ENCODE peak calls at places on chromosomes 13 and 19, in nine cellular contexts. H is HepG2, Y is A549, S is heart left ventricle, O is uterus, G is sigmoid colon, E is Peyer's patch, P is spleen, W is breast epithelium. U is an unnamed sample.

GRCh38 chr19:46475976-46476375 is 4.6 kb upstream of the PNMA8A start:
- DNase-seq in H (no peak), Y (no peak), S (no peak), O (no peak), G (no peak), E (no peak), P (no peak), W (no peak), U (no peak)

GRCh38 chr13:48110930-48111721 is 16.2 kb upstream of the MED4 start:
- DNase-seq in H (peak), Y (no peak), S (no peak), O (no peak), G (no peak), E (no peak), P (no peak), W (no peak), U (peak)

GRCh38 chr19:34253711-34254551 is 423 bp upstream of the GARRE1 start:
- DNase-seq in H (peak), Y (no peak), S (peak), O (peak), G (peak), E (peak), P (peak), W (peak), U (no peak)

GRCh38 chr19:55341191-55342043 is 1.7 kb downstream of the KMT5C start:
- DNase-seq in H (peak), Y (peak), S (peak), O (peak), G (peak), E (peak), P (no peak), W (peak), U (peak)

GRCh38 chr13:24827799-24828198 is 63.8 kb downstream of the RNF17 start:
- DNase-seq in H (no peak), Y (no peak), S (no peak), O (no peak), G (no peak), E (no peak), P (no peak), W (no peak), U (no peak)

GRCh38 chr13:45149964-45150363 is 29.7 kb downstream of the GTF2F2 start:
- DNase-seq in H (no peak), Y (no peak), S (no peak), O (no peak), G (no peak), E (no peak), P (no peak), W (no peak), U (no peak)

GRCh38 chr13:43122706-43123268 is 99.4 kb downstream of the DNAJC15 start:
- DNase-seq in H (no peak), Y (no peak), S (no peak), O (no peak), G (no peak), E (no peak), P (no peak), W (no peak), U (no peak)

GRCh38 chr13:79582896-79583295 is 101.9 kb downstream of the NDFIP2 start:
- DNase-seq in H (no peak), Y (no peak), S (no peak), O (no peak), G (no peak), E (no peak), P (no peak), W (no peak), U (no peak)

GRCh38 chr19:12052057-12052570 is 647 bp downstream of the ZNF878 start:
- DNase-seq in H (no peak), Y (no peak), S (no peak), O (no peak), G (no peak), E (no peak), P (no peak), W (no peak), U (no peak)

GRCh38 chr13:40764587-40765403 is 6.2 kb downstream of the MRPS31 start:
- DNase-seq in H (no peak), Y (no peak), S (no peak), O (no peak), G (no peak), E (no peak), P (no peak), W (no peak), U (no peak)

GRCh38 chr13:40993119-40993518 is 26.0 kb downstream of the ELF1 start:
- DNase-seq in H (no peak), Y (no peak), S (no peak), O (no peak), G (no peak), E (no peak), P (no peak), W (no peak), U (no peak)

GRCh38 chr13:32409561-32410440 is 18.1 kb downstream of the N4BP2L1 start:
- DNase-seq in H (no peak), Y (no peak), S (no peak), O (peak), G (peak), E (no peak), P (no peak), W (no peak), U (peak)

GRCh38 chr13:40963927-40964326 is 55.2 kb downstream of the ELF1 start:
- DNase-seq in H (no peak), Y (peak), S (no peak), O (no peak), G (no peak), E (no peak), P (no peak), W (no peak), U (no peak)

GRCh38 chr13:32456591-32456990 is 28.7 kb upstream of the N4BP2L1 start:
- DNase-seq in H (no peak), Y (no peak), S (no peak), O (no peak), G (no peak), E (no peak), P (no peak), W (no peak), U (no peak)

GRCh38 chr13:33401238-33401637 is 115.7 kb upstream of the STARD13 start:
- DNase-seq in H (no peak), Y (no peak), S (no peak), O (no peak), G (peak), E (no peak), P (no peak), W (no peak), U (no peak)

GRCh38 chr19:23908165-23908564 is 6.5 kb upstream of the ZNF726 start:
- DNase-seq in H (no peak), Y (no peak), S (no peak), O (no peak), G (no peak), E (no peak), P (no peak), W (no peak), U (no peak)

GRCh38 chr13:67651908-67652307 is 421.8 kb upstream of the PCDH9 start:
- DNase-seq in H (no peak), Y (no peak), S (no peak), O (no peak), G (no peak), E (no peak), P (no peak), W (no peak), U (no peak)

GRCh38 chr19:11034449-11035213 is 54.6 kb upstream of the LDLR start:
- DNase-seq in H (no peak), Y (no peak), S (no peak), O (no peak), G (no peak), E (no peak), P (no peak), W (no peak), U (no peak)

GRCh38 chr13:111612918-111613317 is 292.5 kb downstream of the TEX29 start:
- DNase-seq in H (no peak), Y (no peak), S (no peak), O (no peak), G (no peak), E (no peak), P (no peak), W (no peak), U (no peak)

DNA sequence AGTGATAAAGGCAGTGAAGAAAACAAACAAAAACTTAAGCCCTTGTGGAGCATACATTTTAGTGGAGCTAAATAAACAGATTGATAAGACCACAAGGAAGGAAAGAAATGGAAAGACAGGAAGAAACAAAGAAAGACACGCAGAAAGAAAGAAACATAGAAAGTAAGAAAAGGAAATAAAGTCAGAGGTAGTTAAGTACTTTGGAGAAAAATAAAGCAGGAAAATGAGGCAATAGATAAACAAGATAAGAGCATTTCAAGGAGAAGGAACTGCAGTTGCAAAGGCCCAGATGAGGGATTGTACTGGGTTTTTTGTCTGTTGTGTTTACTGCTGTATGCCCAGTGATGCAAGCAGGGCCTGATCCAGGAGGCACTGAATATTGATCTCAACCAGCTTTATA is 1.0 kb downstream of the NFKBIB start:
- DNase-seq in H (no peak), Y (no peak), S (no peak), O (no peak), G (no peak), E (no peak), P (no peak), W (no peak), U (no peak)
- TF ChIP-seq POLR2A in H (no peak), Y (no peak), S (no peak), O (no peak), G (no peak), E (no peak), P (no peak), W (no peak), U (no peak)

DNA sequence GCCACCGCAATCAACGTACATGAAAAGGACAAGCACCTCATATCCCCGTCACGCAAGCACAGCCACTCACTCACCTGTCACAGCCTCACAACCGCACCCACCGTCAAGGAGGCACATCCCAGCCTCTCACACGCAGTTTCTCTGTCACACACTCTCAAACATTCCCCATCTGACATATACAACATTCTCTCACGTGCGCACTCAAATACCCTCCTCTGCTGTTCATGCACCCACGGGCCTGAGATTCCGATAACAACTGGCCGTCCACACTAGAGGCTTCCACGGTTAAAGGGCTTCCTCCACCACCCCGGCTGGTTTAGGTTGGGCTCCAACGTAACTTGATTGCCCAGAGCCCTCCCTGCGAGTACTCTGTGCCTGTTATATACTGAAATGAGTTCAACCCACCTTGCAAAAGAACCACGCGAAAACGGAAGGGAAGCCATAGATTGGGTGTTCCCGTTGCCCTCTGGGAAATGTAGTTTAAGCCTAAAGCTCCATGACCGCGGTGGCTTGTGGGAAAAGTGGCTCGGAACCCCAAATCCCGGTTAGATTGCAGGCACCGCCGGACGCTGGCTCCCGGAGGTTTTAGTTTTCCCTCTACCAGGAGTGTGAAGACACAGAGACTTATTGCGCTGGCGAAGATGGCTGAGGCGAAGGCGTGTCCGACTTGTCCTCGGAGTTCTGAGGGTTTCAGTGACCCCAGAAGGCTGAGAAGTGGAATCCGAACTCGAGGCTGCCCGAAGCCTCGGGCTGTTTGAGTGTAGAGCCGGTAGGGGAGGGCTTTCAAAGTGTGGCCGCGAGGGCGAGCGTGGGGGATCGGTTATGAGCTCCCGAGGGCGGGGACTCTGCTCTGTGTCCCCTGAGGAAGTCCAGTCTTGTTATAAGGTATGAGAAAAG is at the start of gene ZNF573:
- DNase-seq in H (peak), Y (peak), S (peak), O (peak), G (peak), E (peak), P (peak), W (peak), U (peak)
- TF ChIP-seq POLR2A in H (peak), Y (no peak), S (no peak), O (peak), G (peak), E (no peak), P (no peak), W (no peak), U (no peak)

DNA sequence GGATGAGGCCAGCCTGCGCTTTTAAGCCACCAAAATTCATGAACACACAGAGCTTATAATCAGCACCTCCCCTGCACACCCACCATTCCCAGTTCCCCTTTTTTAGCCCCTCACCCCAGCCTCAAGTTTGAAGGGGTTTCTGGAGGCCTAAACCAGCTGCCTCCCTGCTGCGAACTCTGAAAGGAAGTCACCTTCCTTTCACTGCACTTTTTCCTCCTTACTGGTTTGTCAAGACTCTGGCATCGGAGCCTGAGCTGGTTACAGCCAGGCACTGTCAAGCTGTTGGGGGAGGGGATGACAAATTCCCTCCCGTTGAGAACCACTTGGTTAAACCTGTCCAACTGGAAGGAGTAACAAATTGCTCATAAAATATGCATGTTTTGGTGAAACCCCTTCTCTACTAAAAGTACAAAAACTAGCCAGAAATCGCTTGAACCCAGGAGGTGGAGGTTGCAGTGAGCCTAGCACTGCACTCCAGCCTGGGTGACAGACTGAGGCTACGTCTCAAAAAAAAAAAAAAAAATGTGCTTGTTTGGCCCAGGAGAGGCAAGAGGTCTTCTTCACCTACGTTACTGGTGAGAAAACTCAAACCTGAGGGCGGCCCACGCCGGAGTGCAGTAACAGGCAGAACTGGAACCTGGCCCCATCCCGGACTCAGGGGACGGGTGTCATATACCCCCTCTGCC is 671 bp upstream of the ADAT3 start:
- DNase-seq in H (no peak), Y (no peak), S (no peak), O (peak), G (no peak), E (peak), P (no peak), W (peak), U (no peak)
- TF ChIP-seq POLR2A in H (no peak), Y (no peak), S (no peak), O (no peak), G (no peak), E (no peak), P (no peak), W (no peak), U (no peak)

DNA sequence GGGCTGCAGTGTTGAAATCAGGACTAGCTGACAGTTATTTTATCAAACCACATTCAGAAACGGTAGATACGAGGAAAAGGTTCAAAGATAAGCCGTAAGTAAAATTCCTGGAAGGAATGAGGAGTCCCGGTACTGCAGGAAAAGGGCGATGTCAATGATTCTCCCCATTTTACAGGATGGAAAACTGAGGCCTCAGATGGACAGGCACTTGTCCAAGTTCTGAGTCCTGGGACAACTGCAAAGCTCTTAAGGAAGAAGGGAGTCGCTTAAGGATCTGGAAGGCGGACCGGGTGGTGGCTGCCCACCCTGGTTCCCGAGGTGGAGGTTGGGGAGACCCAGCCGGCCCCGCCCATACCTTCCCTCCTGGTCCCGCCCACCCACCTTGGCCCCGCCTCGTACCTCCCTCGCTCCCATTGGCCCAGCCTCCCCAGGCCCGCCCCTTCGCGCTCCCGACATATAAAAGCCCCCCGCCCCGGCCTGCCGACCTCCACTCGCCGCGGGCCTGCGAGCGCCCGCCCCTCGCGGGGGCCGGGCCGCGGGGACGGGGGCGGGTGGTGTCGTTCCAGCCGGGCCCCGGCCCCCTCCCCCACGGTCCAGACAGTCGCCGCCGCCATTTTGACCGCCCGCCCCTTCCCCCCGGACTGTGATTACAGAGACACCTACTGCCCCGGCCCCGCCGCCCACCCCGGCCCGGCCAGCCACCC is 587 bp downstream of the RFX1 start:
- DNase-seq in H (peak), Y (peak), S (peak), O (peak), G (peak), E (peak), P (peak), W (peak), U (peak)
- TF ChIP-seq POLR2A in H (peak), Y (no peak), S (no peak), O (peak), G (no peak), E (peak), P (no peak), W (no peak), U (no peak)

DNA sequence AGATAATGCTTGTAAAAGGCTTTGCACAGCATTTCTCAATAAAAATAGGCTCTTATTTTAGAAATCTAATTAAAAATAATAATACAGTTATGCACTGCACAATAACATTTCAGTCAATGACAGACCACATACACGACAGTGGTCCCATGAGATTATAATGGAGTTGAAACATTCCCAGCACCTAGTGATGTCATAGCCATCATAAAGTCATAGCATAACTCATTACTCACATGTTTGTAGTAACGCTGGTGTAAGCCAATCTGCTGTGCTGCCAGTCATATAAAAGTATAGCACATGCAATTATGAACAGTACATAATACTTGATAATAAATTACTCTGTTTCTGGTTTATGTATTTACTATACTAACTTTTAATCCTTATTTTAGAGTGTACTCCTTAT is 12.7 kb upstream of the SERPINE3 start:
- DNase-seq in H (no peak), Y (no peak), S (no peak), O (no peak), G (no peak), E (no peak), P (no peak), W (no peak), U (no peak)
- TF ChIP-seq POLR2A in H (no peak), Y (no peak), S (no peak), O (no peak), G (no peak), E (no peak), P (no peak), W (no peak), U (no peak)

GRCh38 chr13:28579334-28579733 is 79.6 kb upstream of the POMP start:
- DNase-seq in H (no peak), Y (no peak), S (no peak), O (no peak), G (no peak), E (no peak), P (no peak), W (no peak), U (peak)
- TF ChIP-seq POLR2A in H (no peak), Y (no peak), S (no peak), O (no peak), G (no peak), E (no peak), P (no peak), W (no peak), U (no peak)

GRCh38 chr19:49888478-49888901 is 8.2 kb downstream of the IL4I1 start:
- DNase-seq in H (no peak), Y (no peak), S (peak), O (no peak), G (no peak), E (no peak), P (no peak), W (no peak), U (no peak)

GRCh38 chr19:49890349-49891311 is 6.1 kb downstream of the IL4I1 start:
- DNase-seq in H (no peak), Y (no peak), S (peak), O (no peak), G (no peak), E (peak), P (peak), W (no peak), U (peak)

GRCh38 chr19:49891393-49891792 is 5.3 kb downstream of the IL4I1 start:
- DNase-seq in H (no peak), Y (no peak), S (peak), O (no peak), G (no peak), E (no peak), P (no peak), W (no peak), U (no peak)

GRCh38 chr19:49889038-49889686 is 7.5 kb downstream of the IL4I1 start:
- DNase-seq in H (no peak), Y (no peak), S (peak), O (no peak), G (no peak), E (no peak), P (no peak), W (no peak), U (no peak)

DNA sequence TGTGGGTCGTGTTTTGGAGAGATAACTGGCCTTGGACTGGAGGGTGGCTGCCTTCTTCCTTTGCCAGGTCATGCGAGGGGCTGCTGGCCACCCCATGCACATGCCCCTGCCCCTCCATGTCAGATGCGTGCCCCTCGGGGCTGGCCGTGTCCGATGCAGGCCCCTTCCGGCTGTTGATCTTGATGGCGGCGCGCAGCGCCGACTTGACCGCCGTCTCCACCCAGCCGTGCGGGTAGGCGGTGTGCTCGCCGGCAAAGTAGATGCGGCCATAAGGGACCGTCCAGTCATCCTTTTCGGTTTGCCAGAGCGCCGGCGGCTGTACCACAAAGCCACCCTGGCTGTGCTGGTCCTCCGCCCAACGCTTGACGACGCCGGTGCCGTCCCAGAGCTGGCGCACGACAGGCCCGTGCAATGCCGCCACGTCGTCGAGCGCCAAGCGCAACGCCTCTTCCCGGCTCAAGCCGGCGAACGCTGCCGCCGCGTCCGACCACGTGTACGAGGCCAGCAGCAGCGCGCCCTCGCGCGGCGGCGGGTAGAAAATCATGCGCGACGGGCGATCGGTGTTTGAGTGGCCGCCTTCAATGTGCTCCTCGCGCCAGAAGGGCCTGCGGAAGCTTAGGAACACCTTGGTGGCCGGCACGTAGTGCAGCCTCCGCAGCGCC is 6.9 kb downstream of the IL4I1 start:
- DNase-seq in H (no peak), Y (peak), S (peak), O (peak), G (no peak), E (peak), P (peak), W (peak), U (peak)
- TF ChIP-seq POLR2A in H (no peak), Y (no peak), S (no peak), O (peak), G (no peak), E (no peak), P (no peak), W (no peak), U (no peak)